ENCODE peak calls at places on chromosomes 4 and X, in four cellular contexts. M, B, O and W are unnamed samples.

GRCh38 chrX:22203186-22203585 is 69.5 kb upstream of the CBLL2 start:
- DNase-seq in M (no peak), B (no peak), O (no peak), W (no peak)

GRCh38 chrX:100745806-100746537 is 14.1 kb upstream of the SYTL4 start:
- DNase-seq in M (no peak), B (no peak), O (no peak), W (no peak)

GRCh38 chrX:106931831-106932491 is 11.8 kb downstream of the CLDN2 start:
- DNase-seq in M (no peak), B (no peak), O (no peak), W (no peak)

GRCh38 chrX:3548743-3549441 is 164.6 kb downstream of the PRKX start:
- DNase-seq in M (peak; percentile 24), B (peak; percentile 12), O (no peak), W (no peak)

GRCh38 chr4:123438031-123438430 is 41.4 kb downstream of the SPRY1 start:
- DNase-seq in M (no peak), B (no peak), O (no peak), W (no peak)

GRCh38 chr4:183599690-183600089 is 59.3 kb downstream of the RWDD4 start:
- DNase-seq in M (no peak), B (no peak), O (no peak), W (no peak)

GRCh38 chrX:40922307-40922706 is 162.9 kb upstream of the USP9X start:
- DNase-seq in M (no peak), B (no peak), O (peak; percentile 43), W (no peak)

GRCh38 chr4:125168531-125168930 is 146.2 kb upstream of the FAT4 start:
- DNase-seq in M (no peak), B (no peak), O (no peak), W (no peak)

GRCh38 chrX:104112326-104112951 is at the start of gene ZCCHC18:
- DNase-seq in M (peak; percentile 58), B (peak; percentile 32), O (peak; percentile 33), W (peak; percentile 58)

GRCh38 chr4:118120120-118120760 is 86.0 kb downstream of the NDST3 start:
- DNase-seq in M (no peak), B (no peak), O (no peak), W (no peak)

GRCh38 chr4:110754726-110755125 is 131.8 kb upstream of the PITX2 start:
- DNase-seq in M (no peak), B (no peak), O (no peak), W (no peak)

GRCh38 chr4:86531440-86531839 is 62.7 kb upstream of the PTPN13 start:
- DNase-seq in M (no peak), B (no peak), O (no peak), W (no peak)

GRCh38 chr4:188106454-188106853 is 2.9 kb downstream of the TRIML2 start:
- DNase-seq in M (no peak), B (no peak), O (no peak), W (no peak)

GRCh38 chr4:5341151-5341925 is 290.1 kb downstream of the STK32B start:
- DNase-seq in M (no peak), B (no peak), O (no peak), W (no peak)

GRCh38 chrX:7252013-7252610 is 104.2 kb upstream of the PUDP start:
- DNase-seq in M (no peak), B (no peak), O (no peak), W (no peak)

GRCh38 chrX:21666679-21667078 is 8.5 kb upstream of the KLHL34 start:
- DNase-seq in M (no peak), B (no peak), O (no peak), W (no peak)

GRCh38 chr4:41199788-41200187 is 14.6 kb downstream of the APBB2 start:
- DNase-seq in M (no peak), B (no peak), O (no peak), W (no peak)

GRCh38 chr4:5971077-5971447 is 47.2 kb downstream of the C4orf50 start:
- DNase-seq in M (no peak), B (no peak), O (no peak), W (no peak)

GRCh38 chr4:53696956-53697685 is 105.8 kb upstream of the LNX1 start:
- DNase-seq in M (no peak), B (no peak), O (no peak), W (no peak)

GRCh38 chr4:121668368-121669162 is 28.2 kb downstream of the ANXA5 start:
- DNase-seq in M (no peak), B (no peak), O (no peak), W (no peak)

GRCh38 chr4:119493419-119493818 is 135.2 kb downstream of the PDE5A start:
- DNase-seq in M (no peak), B (no peak), O (no peak), W (no peak)

GRCh38 chrX:18640686-18641085 is 31.2 kb downstream of the RS1 start:
- DNase-seq in M (no peak), B (no peak), O (peak; percentile 50), W (no peak)

GRCh38 chr4:185677915-185678314 is 134.1 kb downstream of the SORBS2 start:
- DNase-seq in M (no peak), B (no peak), O (no peak), W (no peak)

GRCh38 chrX:24676403-24677024 is 17.2 kb upstream of the POLA1 start:
- DNase-seq in M (no peak), B (no peak), O (no peak), W (no peak)

GRCh38 chr4:110032603-110033002 is 119.9 kb downstream of the EGF start:
- DNase-seq in M (no peak), B (no peak), O (no peak), W (no peak)

GRCh38 chrX:125765347-125765746 is 400.7 kb downstream of the DCAF12L2 start:
- DNase-seq in M (no peak), B (no peak), O (no peak), W (no peak)

GRCh38 chrX:49919617-49920016 is 2.8 kb upstream of the CLCN5 start:
- DNase-seq in M (peak; percentile 27), B (peak; percentile 29), O (peak; percentile 4), W (peak; percentile 50)

DNA sequence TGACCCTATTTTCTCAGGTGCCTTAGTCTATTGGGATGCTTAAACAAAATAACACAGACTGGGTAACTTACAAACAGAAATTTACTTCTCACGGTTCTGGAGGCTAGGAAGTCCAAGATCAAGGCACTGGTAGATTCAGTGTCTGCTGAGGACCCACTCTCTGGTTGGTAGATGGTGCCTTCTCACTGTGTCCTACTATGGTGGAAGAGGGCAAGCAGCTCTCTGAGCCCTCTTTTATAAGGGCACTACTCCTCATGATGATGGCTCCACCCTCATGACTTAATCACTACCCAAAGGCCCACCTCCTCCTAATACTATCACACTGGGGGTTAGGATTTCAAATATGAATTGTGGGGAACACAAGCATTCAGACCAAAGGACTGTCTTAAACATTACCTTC is 11.8 kb downstream of the SMIM14 start:
- DNase-seq in M (no peak), B (no peak), O (no peak), W (no peak)
- H3K4me3 ChIP-seq in M (no peak overlapping the region), B (no peak overlapping the region), O (no peak overlapping the region), W (no peak overlapping the region)

DNA sequence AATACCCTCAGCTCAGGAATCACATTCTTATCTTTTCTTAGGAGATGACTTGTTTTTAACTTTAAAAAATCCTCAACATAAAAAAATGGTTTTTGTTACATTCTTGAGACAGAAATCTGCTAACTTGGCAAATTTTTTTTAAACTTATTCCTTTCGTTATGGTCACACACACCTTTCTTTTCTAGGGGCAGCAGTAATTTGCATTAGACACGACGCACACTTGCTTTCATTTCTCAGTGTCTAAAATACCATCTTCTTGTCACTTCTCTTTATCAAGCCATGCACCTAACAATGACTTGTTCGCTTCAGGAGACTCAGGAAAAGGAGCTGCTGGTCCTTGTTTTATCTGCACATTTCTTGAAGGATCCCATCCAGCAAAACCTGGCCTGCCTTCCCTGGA is 112.6 kb upstream of the TBL1X start:
- DNase-seq in M (no peak), B (no peak), O (no peak), W (no peak)
- H3K4me3 ChIP-seq in M (peak overlapping the region; percentile 31), B (no peak overlapping the region), O (no peak overlapping the region), W (no peak overlapping the region)

GRCh38 chr4:39354178-39354503 is 12.0 kb downstream of the RFC1 start:
- DNase-seq in M (no peak), B (no peak), O (no peak), W (no peak)
- H3K4me3 ChIP-seq in M (peak overlapping the region; percentile 55), B (peak overlapping the region; percentile 45), O (no peak overlapping the region), W (no peak overlapping the region)

GRCh38 chr4:139903845-139904244 is 238.2 kb downstream of the MGST2 start:
- DNase-seq in M (no peak), B (no peak), O (no peak), W (no peak)

GRCh38 chr4:139902328-139903217 is 237.0 kb downstream of the MGST2 start:
- DNase-seq in M (no peak), B (no peak), O (no peak), W (no peak)

GRCh38 chr4:139899346-139899745 is 233.7 kb downstream of the MGST2 start:
- DNase-seq in M (no peak), B (no peak), O (no peak), W (no peak)

GRCh38 chr4:139900964-139901376 is 235.4 kb downstream of the MGST2 start:
- DNase-seq in M (no peak), B (no peak), O (no peak), W (no peak)

GRCh38 chr4:139901516-139902327 is 236.1 kb downstream of the MGST2 start:
- DNase-seq in M (no peak), B (no peak), O (no peak), W (no peak)
- H3K4me3 ChIP-seq in M (peak overlapping the region; percentile 33), B (peak overlapping the region; percentile 35), O (no peak overlapping the region), W (peak overlapping the region; percentile 45)